ENCODE peak calls at places on chromosomes 3 and 15, in seven cellular contexts. One of them, this sample, is unnamed.

GRCh38 chr3:68088216-68088615 is 433.8 kb upstream of the SUCLG2 start:
- DNase-seq in sigmoid colon: no peak
- DNase-seq in spleen: no peak
- DNase-seq in IMR-90: no peak
- DNase-seq in prostate gland: no peak
- DNase-seq in GM12878: no peak
- DNase-seq in Peyer's patch: no peak
- DNase-seq in this sample: no peak

GRCh38 chr3:186080849-186081438 is 27.9 kb downstream of the ETV5 start:
- DNase-seq in sigmoid colon: no peak
- DNase-seq in spleen: no peak
- DNase-seq in IMR-90: no peak
- DNase-seq in prostate gland: no peak
- DNase-seq in GM12878: no peak
- DNase-seq in Peyer's patch: no peak
- DNase-seq in this sample: no peak

GRCh38 chr15:98800437-98801233 is 152.3 kb downstream of the IGF1R start:
- DNase-seq in sigmoid colon: peak; percentile 71
- DNase-seq in spleen: no peak
- DNase-seq in IMR-90: peak; percentile 86
- DNase-seq in prostate gland: peak; percentile 66
- DNase-seq in GM12878: no peak
- DNase-seq in Peyer's patch: no peak
- DNase-seq in this sample: peak; percentile 67

GRCh38 chr3:11556851-11557644 is 86.7 kb downstream of the VGLL4 start:
- DNase-seq in sigmoid colon: peak; percentile 83
- DNase-seq in spleen: no peak
- DNase-seq in IMR-90: peak; percentile 88
- DNase-seq in prostate gland: no peak
- DNase-seq in GM12878: no peak
- DNase-seq in Peyer's patch: no peak
- DNase-seq in this sample: no peak

GRCh38 chr3:29026959-29027358 is 253.9 kb upstream of the RBMS3 start:
- DNase-seq in sigmoid colon: no peak
- DNase-seq in spleen: no peak
- DNase-seq in IMR-90: peak; percentile 38
- DNase-seq in prostate gland: no peak
- DNase-seq in GM12878: peak; percentile 3
- DNase-seq in Peyer's patch: no peak
- DNase-seq in this sample: no peak

GRCh38 chr3:55899887-55900286 is 412.8 kb upstream of the WNT5A start:
- DNase-seq in sigmoid colon: no peak
- DNase-seq in spleen: no peak
- DNase-seq in IMR-90: no peak
- DNase-seq in prostate gland: no peak
- DNase-seq in GM12878: no peak
- DNase-seq in Peyer's patch: no peak
- DNase-seq in this sample: no peak

GRCh38 chr15:77037475-77038209 is 33.3 kb downstream of the TSPAN3 start:
- DNase-seq in sigmoid colon: peak; percentile 55
- DNase-seq in spleen: peak; percentile 74
- DNase-seq in IMR-90: no peak
- DNase-seq in prostate gland: no peak
- DNase-seq in GM12878: no peak
- DNase-seq in Peyer's patch: no peak
- DNase-seq in this sample: no peak

GRCh38 chr3:25427155-25428002 is 684 bp upstream of the RARB start:
- DNase-seq in sigmoid colon: no peak
- DNase-seq in spleen: no peak
- DNase-seq in IMR-90: no peak
- DNase-seq in prostate gland: no peak
- DNase-seq in GM12878: no peak
- DNase-seq in Peyer's patch: no peak
- DNase-seq in this sample: no peak

GRCh38 chr15:95017950-95018349 is 786.6 kb downstream of the MCTP2 start:
- DNase-seq in sigmoid colon: peak; percentile 70
- DNase-seq in spleen: peak; percentile 85
- DNase-seq in IMR-90: no peak
- DNase-seq in prostate gland: no peak
- DNase-seq in GM12878: no peak
- DNase-seq in Peyer's patch: no peak
- DNase-seq in this sample: no peak

GRCh38 chr3:197584733-197585132 is 29.0 kb upstream of the BDH1 start:
- DNase-seq in sigmoid colon: no peak
- DNase-seq in spleen: no peak
- DNase-seq in IMR-90: no peak
- DNase-seq in prostate gland: no peak
- DNase-seq in GM12878: no peak
- DNase-seq in Peyer's patch: no peak
- DNase-seq in this sample: no peak

GRCh38 chr3:191528589-191528988 is 67.6 kb downstream of the PYDC2 start:
- DNase-seq in sigmoid colon: no peak
- DNase-seq in spleen: no peak
- DNase-seq in IMR-90: no peak
- DNase-seq in prostate gland: no peak
- DNase-seq in GM12878: no peak
- DNase-seq in Peyer's patch: no peak
- DNase-seq in this sample: no peak

GRCh38 chr15:29570931-29571727 is 251.1 kb downstream of the TJP1 start:
- DNase-seq in sigmoid colon: no peak
- DNase-seq in spleen: no peak
- DNase-seq in IMR-90: no peak
- DNase-seq in prostate gland: no peak
- DNase-seq in GM12878: no peak
- DNase-seq in Peyer's patch: no peak
- DNase-seq in this sample: peak; percentile 44

GRCh38 chr3:61224823-61225222 is 26.4 kb downstream of the FHIT start:
- DNase-seq in sigmoid colon: no peak
- DNase-seq in spleen: no peak
- DNase-seq in IMR-90: no peak
- DNase-seq in prostate gland: no peak
- DNase-seq in GM12878: no peak
- DNase-seq in Peyer's patch: no peak
- DNase-seq in this sample: no peak

GRCh38 chr3:69255928-69256327 is 130.0 kb downstream of the FRMD4B start:
- DNase-seq in sigmoid colon: no peak
- DNase-seq in spleen: no peak
- DNase-seq in IMR-90: no peak
- DNase-seq in prostate gland: no peak
- DNase-seq in GM12878: no peak
- DNase-seq in Peyer's patch: no peak
- DNase-seq in this sample: no peak

GRCh38 chr15:35290301-35290721 is 205.2 kb upstream of the NANOGP8 start:
- DNase-seq in sigmoid colon: no peak
- DNase-seq in spleen: no peak
- DNase-seq in IMR-90: no peak
- DNase-seq in prostate gland: no peak
- DNase-seq in GM12878: no peak
- DNase-seq in Peyer's patch: no peak
- DNase-seq in this sample: no peak

GRCh38 chr3:196486263-196486662 is 17.3 kb downstream of the RNF168 start:
- DNase-seq in sigmoid colon: no peak
- DNase-seq in spleen: no peak
- DNase-seq in IMR-90: no peak
- DNase-seq in prostate gland: no peak
- DNase-seq in GM12878: no peak
- DNase-seq in Peyer's patch: no peak
- DNase-seq in this sample: no peak

GRCh38 chr15:60172147-60172546 is 168.0 kb downstream of the FOXB1 start:
- DNase-seq in sigmoid colon: no peak
- DNase-seq in spleen: no peak
- DNase-seq in IMR-90: no peak
- DNase-seq in prostate gland: no peak
- DNase-seq in GM12878: no peak
- DNase-seq in Peyer's patch: no peak
- DNase-seq in this sample: no peak

GRCh38 chr15:33716025-33716424 is 252.3 kb upstream of the CHRM5 start:
- DNase-seq in sigmoid colon: no peak
- DNase-seq in spleen: no peak
- DNase-seq in IMR-90: no peak
- DNase-seq in prostate gland: no peak
- DNase-seq in GM12878: no peak
- DNase-seq in Peyer's patch: no peak
- DNase-seq in this sample: no peak

GRCh38 chr15:70308011-70308761 is 210.5 kb upstream of the TLE3 start:
- DNase-seq in sigmoid colon: no peak
- DNase-seq in spleen: no peak
- DNase-seq in IMR-90: no peak
- DNase-seq in prostate gland: no peak
- DNase-seq in GM12878: peak; percentile 47
- DNase-seq in Peyer's patch: peak; percentile 64
- DNase-seq in this sample: peak; percentile 28

GRCh38 chr3:125916376-125916978 is 52.5 kb upstream of the ROPN1B start:
- DNase-seq in sigmoid colon: no peak
- DNase-seq in spleen: peak; percentile 99
- DNase-seq in IMR-90: peak; percentile 91
- DNase-seq in prostate gland: peak; percentile 98
- DNase-seq in GM12878: peak; percentile 65
- DNase-seq in Peyer's patch: peak; percentile 98
- DNase-seq in this sample: peak; percentile 90
- TF ChIP-seq POLR2A in sigmoid colon: no peak
- TF ChIP-seq POLR2A in spleen: no peak
- TF ChIP-seq POLR2A in IMR-90: no peak
- TF ChIP-seq POLR2A in prostate gland: peak; percentile 34
- TF ChIP-seq POLR2A in GM12878: peak; percentile 56
- TF ChIP-seq POLR2A in Peyer's patch: no peak
- TF ChIP-seq POLR2A in this sample: peak; percentile 31

DNA sequence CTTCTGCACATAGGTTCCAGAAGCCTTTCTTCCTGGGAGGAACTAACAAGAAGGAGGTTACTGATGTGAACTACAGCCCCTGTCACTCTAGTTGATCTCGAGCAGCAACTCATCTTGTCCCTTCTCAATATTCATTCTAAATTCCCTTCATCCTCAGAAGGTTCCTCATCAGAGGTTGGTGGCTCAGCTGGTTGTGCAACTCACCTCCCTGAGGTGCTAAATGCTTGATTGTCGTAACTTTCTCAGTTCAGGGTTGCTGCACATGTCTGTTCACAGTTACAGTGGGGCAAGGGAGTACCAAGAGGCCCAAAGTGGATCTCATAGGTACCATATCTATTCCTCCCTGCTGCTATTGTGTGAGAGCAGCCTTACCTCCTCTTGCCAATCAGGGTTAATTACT is 5.7 kb upstream of the A4GNT start:
- DNase-seq in sigmoid colon: no peak
- DNase-seq in spleen: no peak
- DNase-seq in IMR-90: no peak
- DNase-seq in prostate gland: no peak
- DNase-seq in GM12878: no peak
- DNase-seq in Peyer's patch: no peak
- DNase-seq in this sample: no peak
- TF ChIP-seq POLR2A in sigmoid colon: no peak
- TF ChIP-seq POLR2A in spleen: no peak
- TF ChIP-seq POLR2A in IMR-90: no peak
- TF ChIP-seq POLR2A in prostate gland: no peak
- TF ChIP-seq POLR2A in GM12878: no peak
- TF ChIP-seq POLR2A in Peyer's patch: no peak
- TF ChIP-seq POLR2A in this sample: no peak

DNA sequence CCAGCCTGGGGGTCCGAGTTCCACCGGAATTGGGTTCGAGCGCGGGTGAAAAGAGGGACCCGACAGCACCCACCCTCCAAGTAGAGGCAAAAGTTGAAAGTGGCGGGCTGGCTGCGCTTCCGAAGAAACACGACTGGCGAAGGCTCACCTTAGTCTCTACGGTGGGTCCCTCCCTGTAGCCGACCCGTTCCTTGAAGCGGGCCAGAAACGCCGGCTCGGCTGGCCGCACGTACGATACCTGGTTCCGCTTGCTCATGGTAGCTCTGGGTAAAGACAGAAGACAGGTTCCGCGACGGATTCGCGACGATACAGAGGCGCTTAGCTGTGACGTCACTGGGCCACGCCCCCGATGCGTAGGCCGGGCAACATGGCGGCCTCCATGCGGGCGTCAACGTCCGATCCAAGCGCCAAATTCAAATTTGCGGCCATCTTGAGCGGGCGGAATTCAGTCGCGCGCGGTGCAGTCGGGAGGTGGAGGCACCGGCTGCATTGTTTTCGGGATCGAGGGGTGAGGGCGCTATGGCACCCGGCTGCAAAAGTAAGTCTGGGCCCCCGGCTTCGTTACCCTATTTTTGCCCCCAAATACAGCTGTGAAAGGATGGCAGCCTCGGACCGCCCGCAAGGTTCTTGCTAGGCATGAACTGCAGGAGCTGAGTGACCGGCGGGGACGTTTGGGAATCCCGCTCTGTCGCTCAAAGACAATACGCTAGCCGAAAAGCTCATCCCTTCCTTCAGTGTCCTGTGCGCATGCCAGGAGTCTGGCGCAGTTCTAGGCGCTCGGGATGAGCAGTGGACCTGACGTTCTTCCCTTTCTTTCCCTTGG is at the start of the genes KIAA1143 and KIF15:
- DNase-seq in sigmoid colon: peak; percentile 98
- DNase-seq in spleen: peak; percentile 98
- DNase-seq in IMR-90: peak; percentile 95
- DNase-seq in prostate gland: peak; percentile 94
- DNase-seq in GM12878: peak; percentile 77
- DNase-seq in Peyer's patch: peak; percentile 96
- DNase-seq in this sample: peak; percentile 96
- TF ChIP-seq POLR2A in sigmoid colon: peak; percentile 34
- TF ChIP-seq POLR2A in spleen: peak; percentile 15
- TF ChIP-seq POLR2A in IMR-90: peak; percentile 73
- TF ChIP-seq POLR2A in prostate gland: peak; percentile 33
- TF ChIP-seq POLR2A in GM12878: peak; percentile 95
- TF ChIP-seq POLR2A in Peyer's patch: peak; percentile 54
- TF ChIP-seq POLR2A in this sample: peak; percentile 44

GRCh38 chr15:75357976-75358673 is 10.3 kb downstream of the MAN2C1 start:
- DNase-seq in sigmoid colon: no peak
- DNase-seq in spleen: no peak
- DNase-seq in IMR-90: no peak
- DNase-seq in prostate gland: no peak
- DNase-seq in GM12878: no peak
- DNase-seq in Peyer's patch: no peak
- DNase-seq in this sample: no peak
- TF ChIP-seq POLR2A in sigmoid colon: no peak
- TF ChIP-seq POLR2A in spleen: no peak
- TF ChIP-seq POLR2A in IMR-90: no peak
- TF ChIP-seq POLR2A in prostate gland: no peak
- TF ChIP-seq POLR2A in GM12878: peak; percentile 9
- TF ChIP-seq POLR2A in Peyer's patch: no peak
- TF ChIP-seq POLR2A in this sample: no peak

DNA sequence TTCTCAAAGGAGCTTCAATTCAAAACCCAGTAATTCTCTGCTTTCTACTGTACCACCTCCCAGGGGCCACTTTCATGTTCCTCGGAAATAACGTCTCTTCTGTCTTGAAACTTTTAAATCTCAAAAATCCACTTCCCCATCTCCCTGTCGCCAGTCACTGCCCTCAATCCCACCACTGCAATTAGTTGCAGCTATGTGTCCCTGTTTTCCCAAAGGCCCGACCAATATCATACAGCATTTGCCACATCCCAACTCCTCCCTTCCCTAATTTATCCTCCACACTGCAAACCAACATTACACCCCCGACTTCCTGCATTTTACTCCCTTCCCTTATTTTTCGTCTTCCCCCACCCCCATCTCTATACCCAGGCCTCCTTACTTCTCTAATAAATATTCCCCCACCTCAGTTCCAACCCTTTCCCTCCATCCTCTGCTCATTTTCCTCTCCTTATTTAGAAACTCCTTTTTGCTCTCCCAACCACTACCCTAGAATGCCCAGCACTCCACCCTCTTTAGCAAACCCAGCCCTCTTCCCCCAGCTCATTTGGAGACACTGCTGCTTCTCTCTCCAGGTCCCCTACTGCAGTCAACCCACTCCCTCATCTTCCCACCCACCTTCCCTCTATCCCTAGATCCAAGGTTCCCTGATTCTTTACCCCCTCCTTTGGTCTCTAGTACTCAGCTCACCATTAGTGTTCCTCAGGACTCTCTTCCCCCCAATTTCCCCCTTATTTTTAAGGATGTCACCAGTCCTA is 1.1 kb downstream of the NPTN start:
- DNase-seq in sigmoid colon: peak; percentile 84
- DNase-seq in spleen: no peak
- DNase-seq in IMR-90: peak; percentile 59
- DNase-seq in prostate gland: peak; percentile 50
- DNase-seq in GM12878: no peak
- DNase-seq in Peyer's patch: no peak
- DNase-seq in this sample: peak; percentile 50
- TF ChIP-seq POLR2A in sigmoid colon: peak; percentile 94
- TF ChIP-seq POLR2A in spleen: no peak
- TF ChIP-seq POLR2A in IMR-90: peak; percentile 51
- TF ChIP-seq POLR2A in prostate gland: peak; percentile 59
- TF ChIP-seq POLR2A in GM12878: no peak
- TF ChIP-seq POLR2A in Peyer's patch: no peak
- TF ChIP-seq POLR2A in this sample: no peak